ENCODE peak calls at places on chromosomes 7 and 10, in ten cellular contexts. D, A, M, I, P, E, J, R, K and C are unnamed samples.

GRCh38 chr10:59493017-59493416 is 130.7 kb upstream of the FAM13C start:
- DNase-seq in D (no peak), A (no peak), M (no peak), I (no peak), P (no peak), E (no peak), J (no peak), R (no peak), K (no peak), C (no peak)

GRCh38 chr7:69748530-69748929 is 150.3 kb downstream of the AUTS2 start:
- DNase-seq in D (no peak), A (no peak), M (no peak), I (no peak), P (no peak), E (no peak), J (no peak), R (no peak), K (no peak), C (no peak)

GRCh38 chr10:34489973-34490372 is 325.1 kb downstream of the PARD3 start:
- DNase-seq in D (no peak), A (no peak), M (peak; percentile 44), I (peak; percentile 38), P (no peak), E (no peak), J (no peak), R (no peak), K (no peak), C (no peak)

GRCh38 chr7:152959610-152960009 is 200.1 kb downstream of the ACTR3B start:
- DNase-seq in D (no peak), A (no peak), M (no peak), I (no peak), P (no peak), E (no peak), J (no peak), R (no peak), K (no peak), C (no peak)

GRCh38 chr10:130401860-130402765 is 265.9 kb downstream of the GLRX3 start:
- DNase-seq in D (no peak), A (no peak), M (no peak), I (no peak), P (no peak), E (no peak), J (no peak), R (no peak), K (no peak), C (peak; percentile 22)

GRCh38 chr10:110568055-110568735 is 700 bp downstream of the SMC3 start:
- DNase-seq in D (peak; percentile 14), A (no peak), M (no peak), I (no peak), P (peak; percentile 36), E (peak; percentile 53), J (peak; percentile 35), R (no peak), K (no peak), C (peak; percentile 75)

GRCh38 chr7:134480730-134481129 is 21.8 kb upstream of the AKR1B1 start:
- DNase-seq in D (no peak), A (no peak), M (peak; percentile 48), I (peak; percentile 38), P (no peak), E (no peak), J (no peak), R (no peak), K (no peak), C (no peak)

GRCh38 chr7:78607099-78607498 is 808.5 kb downstream of the PHTF2 start:
- DNase-seq in D (no peak), A (no peak), M (peak; percentile 15), I (no peak), P (peak; percentile 30), E (no peak), J (no peak), R (no peak), K (no peak), C (no peak)

GRCh38 chr7:139916717-139917395 is 87.8 kb downstream of the TBXAS1 start:
- DNase-seq in D (peak; percentile 41), A (no peak), M (no peak), I (no peak), P (no peak), E (no peak), J (no peak), R (no peak), K (no peak), C (peak; percentile 59)

GRCh38 chr10:31133628-31134302 is 102.1 kb upstream of the ZNF438 start:
- DNase-seq in D (peak; percentile 75), A (peak; percentile 21), M (no peak), I (no peak), P (peak; percentile 69), E (peak; percentile 86), J (peak; percentile 56), R (peak; percentile 85), K (peak; percentile 85), C (peak; percentile 90)

GRCh38 chr7:74443591-74444365 is 9.9 kb upstream of the GTF2IRD1 start:
- DNase-seq in D (no peak), A (peak; percentile 5), M (no peak), I (no peak), P (peak; percentile 21), E (no peak), J (no peak), R (no peak), K (no peak), C (no peak)

GRCh38 chr7:12814107-12814506 is 126.7 kb downstream of the ARL4A start:
- DNase-seq in D (no peak), A (no peak), M (no peak), I (no peak), P (no peak), E (no peak), J (no peak), R (no peak), K (no peak), C (no peak)

GRCh38 chr10:74238031-74238431 is 87.0 kb downstream of the ADK start:
- DNase-seq in D (no peak), A (no peak), M (peak; percentile 32), I (no peak), P (peak; percentile 61), E (no peak), J (no peak), R (no peak), K (no peak), C (no peak)

GRCh38 chr7:100589341-100589935 is 3.3 kb downstream of the FBXO24 start:
- DNase-seq in D (no peak), A (no peak), M (no peak), I (no peak), P (no peak), E (no peak), J (no peak), R (no peak), K (no peak), C (no peak)

GRCh38 chr7:158821173-158822021 is 7.9 kb downstream of the ESYT2 start:
- DNase-seq in D (no peak), A (no peak), M (peak; percentile 79), I (no peak), P (no peak), E (no peak), J (peak; percentile 54), R (no peak), K (no peak), C (no peak)